ENCODE peak calls at places on chromosomes 6 and 20, in seven cellular contexts. U, H, T, C, W, A and J are unnamed samples.

GRCh38 chr6:1066449-1066848 is 245.4 kb upstream of the FOXQ1 start:
- DNase-seq in U (no peak), H (no peak), T (no peak), C (no peak), W (no peak), A (no peak), J (no peak)

GRCh38 chr20:38170914-38171300 is 5.8 kb upstream of the TGM2 start:
- DNase-seq in U (no peak), H (no peak), T (no peak), C (peak; percentile 52), W (peak; percentile 71), A (no peak), J (no peak)

GRCh38 chr6:159441704-159441981 is 251.4 kb downstream of the SOD2 start:
- DNase-seq in U (no peak), H (no peak), T (no peak), C (no peak), W (no peak), A (no peak), J (no peak)

GRCh38 chr20:11993886-11994466 is 76.3 kb downstream of the BTBD3 start:
- DNase-seq in U (no peak), H (no peak), T (no peak), C (peak; percentile 63), W (no peak), A (no peak), J (no peak)

GRCh38 chr6:145260491-145260890 is 474.8 kb downstream of the EPM2A start:
- DNase-seq in U (no peak), H (no peak), T (no peak), C (no peak), W (no peak), A (no peak), J (no peak)

GRCh38 chr20:56515657-56516381 is 8.7 kb upstream of the FAM209A start:
- DNase-seq in U (no peak), H (no peak), T (peak; percentile 20), C (no peak), W (no peak), A (no peak), J (peak; percentile 1)

GRCh38 chr6:163814494-163815364 is 400.2 kb downstream of the QKI start:
- DNase-seq in U (no peak), H (no peak), T (no peak), C (no peak), W (peak; percentile 36), A (no peak), J (no peak)

GRCh38 chr6:163285689-163286088 is 128.8 kb upstream of the QKI start:
- DNase-seq in U (no peak), H (no peak), T (no peak), C (no peak), W (no peak), A (no peak), J (no peak)

GRCh38 chr6:36893976-36894932 is 8.5 kb downstream of the C6orf89 start:
- DNase-seq in U (no peak), H (no peak), T (no peak), C (no peak), W (no peak), A (no peak), J (peak; percentile 56)

GRCh38 chr6:127118505-127119360 is at the start of gene RSPO3:
- DNase-seq in U (no peak), H (peak; percentile 47), T (peak; percentile 66), C (peak; percentile 73), W (no peak), A (no peak), J (peak; percentile 11)

GRCh38 chr6:84228198-84228543 is 728 bp upstream of the CEP162 start:
- DNase-seq in U (no peak), H (no peak), T (no peak), C (no peak), W (no peak), A (no peak), J (no peak)

GRCh38 chr6:135215160-135215559 is 34.1 kb downstream of the MYB start:
- DNase-seq in U (no peak), H (no peak), T (no peak), C (no peak), W (no peak), A (no peak), J (no peak)

GRCh38 chr20:19378057-19378456 is 165.6 kb downstream of the SLC24A3 start:
- DNase-seq in U (no peak), H (no peak), T (no peak), C (peak; percentile 73), W (no peak), A (no peak), J (no peak)

GRCh38 chr6:23659125-23659524 is 466.9 kb upstream of the NRSN1 start:
- DNase-seq in U (no peak), H (no peak), T (no peak), C (no peak), W (no peak), A (peak; percentile 16), J (peak; percentile 6)

GRCh38 chr6:56959094-56959493 is 4.2 kb downstream of the BEND6 start:
- DNase-seq in U (no peak), H (no peak), T (no peak), C (no peak), W (no peak), A (no peak), J (no peak)

GRCh38 chr6:36720251-36721141 is 22.9 kb downstream of the RAB44 start:
- DNase-seq in U (no peak), H (no peak), T (no peak), C (peak; percentile 47), W (no peak), A (no peak), J (no peak)

GRCh38 chr20:50528804-50529351 is 18.7 kb downstream of the PTPN1 start:
- DNase-seq in U (no peak), H (no peak), T (peak; percentile 50), C (no peak), W (no peak), A (no peak), J (no peak)

GRCh38 chr6:42510795-42511194 is 53.0 kb upstream of the UBR2 start:
- DNase-seq in U (no peak), H (no peak), T (no peak), C (no peak), W (no peak), A (no peak), J (no peak)
- TF ChIP-seq CTCF in U (no peak), H (no peak), T (no peak), C (no peak), W (no peak), A (no peak), J (no peak)

DNA sequence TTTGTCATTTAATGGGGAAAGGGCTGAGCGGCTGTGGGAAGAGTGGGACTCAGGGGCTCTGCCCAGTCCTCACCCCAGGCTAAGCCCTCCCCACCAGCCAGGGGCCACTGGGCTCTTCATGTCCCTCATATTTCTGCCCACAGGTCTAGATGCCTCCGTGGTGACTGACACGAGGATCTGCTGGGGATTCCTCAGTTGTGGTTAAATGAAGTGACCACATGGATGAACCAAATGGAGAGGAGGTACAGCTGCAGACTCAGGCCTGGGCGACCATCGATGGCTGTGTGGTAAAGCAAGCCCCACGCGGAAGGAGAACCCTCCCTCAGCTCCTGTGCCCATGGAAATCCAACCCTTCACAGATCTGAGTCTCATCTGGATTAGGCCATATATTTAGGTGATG is 29.4 kb downstream of the RAET1L start:
- DNase-seq in U (no peak), H (no peak), T (no peak), C (no peak), W (no peak), A (no peak), J (no peak)
- H3K27me3 ChIP-seq in U (peaks cover 4% of the 10 kb centered on the region), H (no peaks in the 10 kb centered on the region), T (peaks cover 44% of the 10 kb centered on the region), C (peaks cover 30% of the 10 kb centered on the region), W (peaks cover 81% of the 10 kb centered on the region), A (peaks cover 9% of the 10 kb centered on the region), J (peaks cover 24% of the 10 kb centered on the region)

GRCh38 chr20:39960522-39961420 is 728.3 kb downstream of the MAFB start:
- DNase-seq in U (no peak), H (no peak), T (no peak), C (peak; percentile 63), W (peak; percentile 57), A (no peak), J (no peak)
- TF ChIP-seq CTCF in U (no peak), H (no peak), T (no peak), C (no peak), W (no peak), A (no peak), J (no peak)

DNA sequence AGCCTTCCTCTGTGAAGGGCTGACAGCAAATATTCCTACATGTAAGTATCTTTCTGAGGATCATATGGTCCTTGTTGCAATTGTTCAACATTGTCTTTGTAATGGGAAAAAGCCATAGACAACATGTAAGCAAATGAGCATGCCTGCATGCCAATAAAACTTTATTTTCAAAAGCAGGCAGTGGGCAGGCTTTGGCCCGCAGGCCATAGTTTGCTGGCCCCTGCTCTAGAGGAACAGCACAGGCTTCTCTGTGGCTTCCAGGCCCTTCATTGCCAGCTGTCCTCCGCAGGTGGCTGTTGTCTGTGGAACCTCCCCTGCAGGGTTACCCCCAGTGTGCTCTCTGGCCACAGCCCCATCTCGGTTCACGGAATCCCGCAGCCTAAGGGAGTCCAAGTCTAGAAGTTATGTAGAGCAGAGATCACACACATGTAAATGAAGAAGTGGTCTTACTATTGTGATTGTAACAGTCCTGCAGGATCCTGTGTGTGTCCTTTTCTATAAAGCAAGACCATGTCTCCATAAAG is 9.8 kb downstream of the UNC93A start:
- DNase-seq in U (no peak), H (no peak), T (no peak), C (no peak), W (no peak), A (no peak), J (no peak)
- H3K27me3 ChIP-seq in U (no peaks in the 10 kb centered on the region), H (no peaks in the 10 kb centered on the region), T (no peaks in the 10 kb centered on the region), C (no peaks in the 10 kb centered on the region), W (peaks cover 4% of the 10 kb centered on the region), A (no peaks in the 10 kb centered on the region), J (no peaks in the 10 kb centered on the region)

GRCh38 chr6:30075094-30075986 is at the start of gene RNF39:
- DNase-seq in U (no peak), H (no peak), T (no peak), C (no peak), W (no peak), A (peak; percentile 55), J (peak; percentile 74)
- TF ChIP-seq CTCF in U (peak; percentile 25), H (peak; percentile 27), T (peak; percentile 6), C (no peak), W (peak; percentile 42), A (peak; percentile 90), J (peak; percentile 56)

DNA sequence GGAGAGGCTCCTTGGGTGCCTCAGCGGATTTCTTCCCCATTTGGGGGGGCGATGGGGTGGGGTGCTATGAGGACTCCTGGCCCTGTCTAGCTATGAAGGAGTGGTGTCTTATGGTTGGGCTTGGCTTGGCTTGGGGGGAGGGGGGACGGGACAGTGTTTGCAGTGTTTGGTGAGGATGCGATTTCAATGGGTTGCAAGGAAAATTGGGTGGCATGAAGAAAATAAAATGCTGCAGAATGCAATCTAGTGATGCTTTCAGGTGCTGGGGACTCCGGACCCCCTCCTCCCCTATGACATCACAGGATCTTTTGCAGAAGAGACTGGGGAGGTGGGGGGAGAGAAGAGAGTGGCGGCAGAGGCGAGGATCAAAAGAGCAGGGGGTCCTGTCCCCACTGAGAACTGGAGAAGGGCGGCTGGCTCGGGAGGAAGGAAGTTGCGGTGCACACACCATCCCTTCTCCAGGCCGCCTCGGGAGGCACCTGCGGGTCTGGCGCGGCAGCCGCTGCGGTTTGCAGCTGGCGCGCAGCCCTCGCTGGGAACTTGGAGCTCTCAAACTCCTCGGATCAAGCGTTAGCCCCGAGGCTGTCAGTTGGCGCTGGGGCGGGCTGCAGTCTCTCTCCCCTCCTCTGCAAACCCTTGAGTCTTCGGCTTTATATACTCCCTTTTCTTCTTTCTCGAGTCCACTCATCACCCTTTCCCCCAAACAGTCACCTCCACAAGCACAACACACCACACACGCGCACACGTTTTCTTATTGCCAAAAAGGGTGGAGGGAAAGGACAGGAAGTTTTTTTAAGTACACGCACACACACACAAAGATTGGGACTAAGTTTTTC is 180.8 kb downstream of the TBXT start:
- DNase-seq in U (no peak), H (no peak), T (no peak), C (peak; percentile 81), W (no peak), A (no peak), J (no peak)
- H3K27me3 ChIP-seq in U (no peaks in the 10 kb centered on the region), H (no peaks in the 10 kb centered on the region), T (peaks cover 6% of the 10 kb centered on the region), C (no peaks in the 10 kb centered on the region), W (peaks cover 41% of the 10 kb centered on the region), A (peaks cover 6% of the 10 kb centered on the region), J (peaks cover 1% of the 10 kb centered on the region)